ENCODE peak calls at places on chromosomes 3 and 15, in four cellular contexts. B, H, V and A are unnamed samples.

GRCh38 chr15:63462053-63462452 is 42.3 kb upstream of the USP3 start:
- DNase-seq in H (no peak), V (peak), B (no peak), A (no peak)

GRCh38 chr3:34012102-34012461 is 213.7 kb downstream of the PDCD6IP start:
- DNase-seq in H (no peak), B (no peak), V (peak), A (no peak)

GRCh38 chr15:42065478-42065877 is 28.9 kb downstream of the PLA2G4D start:
- DNase-seq in V (no peak), B (no peak), H (no peak), A (no peak)

GRCh38 chr3:8768364-8769087 is 887 bp downstream of the OXTR start:
- DNase-seq in H (no peak), V (no peak), B (no peak), A (no peak)

GRCh38 chr3:50671331-50671730 is 3.4 kb upstream of the DOCK3 start:
- DNase-seq in V (peak), H (no peak), B (peak), A (no peak)

GRCh38 chr3:25566358-25566920 is 98.3 kb downstream of the TOP2B start:
- DNase-seq in B (peak), H (no peak), V (no peak), A (no peak)

GRCh38 chr3:173911446-173911845 is 513.9 kb downstream of the NLGN1 start:
- DNase-seq in B (no peak), V (no peak), H (no peak), A (no peak)

GRCh38 chr3:15630646-15631350 is 29.3 kb downstream of the BTD start:
- DNase-seq in V (peak), H (no peak), B (no peak), A (no peak)

GRCh38 chr3:16305121-16305541 is 40.1 kb downstream of the OXNAD1 start:
- DNase-seq in V (no peak), H (peak), B (no peak), A (no peak)

GRCh38 chr3:143753456-143753855 is 94.8 kb downstream of the SLC9A9 start:
- DNase-seq in H (no peak), V (no peak), B (no peak), A (no peak)

GRCh38 chr15:23033979-23034378 is 5.4 kb downstream of the TUBGCP5 start:
- DNase-seq in B (no peak), V (no peak), H (no peak), A (no peak)

GRCh38 chr15:71261934-71262333 is 146.7 kb downstream of the THSD4 start:
- DNase-seq in V (no peak), H (no peak), B (no peak), A (no peak)

GRCh38 chr3:56800373-56801150 is 1.2 kb downstream of the ARHGEF3 start:
- DNase-seq in V (no peak), H (peak), B (no peak), A (no peak)

GRCh38 chr3:133572158-133573053 is 1.1 kb upstream of the CDV3 start:
- DNase-seq in B (no peak), H (peak), V (no peak), A (no peak)

GRCh38 chr15:83155937-83156336 is 48.5 kb downstream of the TM6SF1 start:
- DNase-seq in V (no peak), B (no peak), H (no peak), A (no peak)

GRCh38 chr15:22236469-22236868 is 156.1 kb downstream of the OR4M2 start:
- DNase-seq in V (no peak), H (no peak), B (no peak), A (no peak)

GRCh38 chr15:29675791-29676301 is 146.4 kb downstream of the TJP1 start:
- DNase-seq in V (no peak), H (no peak), B (no peak), A (no peak)

GRCh38 chr3:125628212-125628611 is 32.9 kb upstream of the OSBPL11 start:
- DNase-seq in B (no peak), H (no peak), V (no peak), A (no peak)

GRCh38 chr3:170511371-170511770 is 74.5 kb downstream of the SLC7A14 start:
- DNase-seq in B (no peak), V (no peak), H (no peak), A (no peak)

GRCh38 chr15:25242166-25242879 is 196.5 kb downstream of the UBE3A start:
- DNase-seq in H (no peak), V (no peak), B (no peak), A (peak)

GRCh38 chr3:123084192-123084591 is 17.4 kb downstream of the PDIA5 start:
- DNase-seq in H (no peak), V (no peak), B (no peak), A (peak)

GRCh38 chr15:99326235-99326634 is 75.0 kb downstream of the LRRC28 start:
- DNase-seq in B (no peak), V (no peak), H (no peak), A (no peak)

GRCh38 chr3:113695818-113696645 is at the start of gene USF3:
- DNase-seq in V (peak), H (peak), B (peak), A (peak)

GRCh38 chr15:81279621-81280051 is 44.3 kb downstream of the STARD5 start:
- DNase-seq in B (no peak), H (no peak), V (peak), A (no peak)

GRCh38 chr3:68088216-68088615 is 433.8 kb upstream of the SUCLG2 start:
- DNase-seq in B (no peak), H (peak), V (no peak), A (no peak)

GRCh38 chr15:98177950-98178848 is 217.7 kb downstream of the ARRDC4 start:
- DNase-seq in V (peak), H (no peak), B (peak), A (no peak)

GRCh38 chr15:101307897-101308603 is 13.0 kb upstream of the SNRPA1 start:
- DNase-seq in H (no peak), V (no peak), B (no peak), A (peak)

GRCh38 chr15:97679289-97679688 is 281.2 kb upstream of the ARRDC4 start:
- DNase-seq in B (no peak), V (no peak), H (no peak), A (no peak)

GRCh38 chr3:166303685-166304084 is 466.5 kb upstream of the BCHE start:
- DNase-seq in H (no peak), B (no peak), V (no peak), A (no peak)